ENCODE peak calls at places on chromosomes 16 and 17, in four cellular contexts. M, B, X and Z are unnamed samples.

GRCh38 chr17:16887523-16888095 is 84.3 kb downstream of the TNFRSF13B start:
- DNase-seq in X (no peak), M (no peak), B (no peak), Z (no peak)

GRCh38 chr16:76265434-76266045 is 11.7 kb upstream of the CNTNAP4 start:
- DNase-seq in M (peak; percentile 8), B (no peak), X (no peak), Z (no peak)

GRCh38 chr17:63398680-63399079 is 47.4 kb downstream of the CYB561 start:
- DNase-seq in B (no peak), X (no peak), M (no peak), Z (no peak)

GRCh38 chr16:65120811-65121721 is 797 bp downstream of the CDH11 start:
- DNase-seq in M (no peak), X (no peak), B (no peak), Z (no peak)

GRCh38 chr16:3792472-3793012 is 75.2 kb upstream of the TRAP1 start:
- DNase-seq in M (no peak), B (no peak), X (no peak), Z (no peak)

GRCh38 chr17:60455378-60455777 is 33.1 kb downstream of the CHCT1 start:
- DNase-seq in M (no peak), B (no peak), X (no peak), Z (no peak)

GRCh38 chr16:4664538-4665418 is 28.6 kb upstream of the NUDT16L1 start:
- DNase-seq in B (peak; percentile 53), X (no peak), M (no peak), Z (no peak)

GRCh38 chr17:57109393-57110151 is 24.5 kb downstream of the AKAP1 start:
- DNase-seq in B (no peak), M (no peak), X (no peak), Z (no peak)

GRCh38 chr17:31743767-31744166 is 115.3 kb downstream of the COPRS start:
- DNase-seq in M (no peak), X (no peak), B (no peak), Z (no peak)

GRCh38 chr17:15341385-15341849 is at the start of gene TEKT3:
- DNase-seq in X (peak; percentile 32), B (no peak), M (peak; percentile 20), Z (peak; percentile 43)

GRCh38 chr17:65598711-65599110 is 37.3 kb upstream of the AXIN2 start:
- DNase-seq in B (no peak), X (no peak), M (no peak), Z (no peak)

GRCh38 chr16:79213214-79213613 is 387.3 kb downstream of the MAF start:
- DNase-seq in M (no peak), X (no peak), B (no peak), Z (no peak)

GRCh38 chr16:66189951-66190350 is 176.5 kb upstream of the CDH5 start:
- DNase-seq in B (no peak), M (peak; percentile 81), X (no peak), Z (no peak)

GRCh38 chr17:2093349-2093748 is 38.4 kb downstream of the HIC1 start:
- DNase-seq in X (no peak), M (no peak), B (no peak), Z (no peak)

GRCh38 chr16:4261557-4262172 is 11.2 kb downstream of the TFAP4 start:
- DNase-seq in X (no peak), B (no peak), M (no peak), Z (no peak)

GRCh38 chr17:30244853-30245385 is 9.4 kb upstream of the SLC6A4 start:
- DNase-seq in M (no peak), B (no peak), X (no peak), Z (no peak)

GRCh38 chr16:19522369-19523159 is 666 bp upstream of the GDE1 start:
- DNase-seq in X (no peak), M (no peak), B (no peak), Z (no peak)

GRCh38 chr17:15451681-15452080 is 15.7 kb downstream of the CDRT4 start:
- DNase-seq in M (no peak), B (no peak), X (no peak), Z (no peak)

GRCh38 chr17:64178011-64178825 is 48.3 kb upstream of the ERN1 start:
- DNase-seq in X (no peak), B (no peak), M (no peak), Z (no peak)

GRCh38 chr16:79509221-79509631 is 91.3 kb downstream of the MAF start:
- DNase-seq in B (no peak), X (no peak), M (no peak), Z (no peak)

GRCh38 chr16:83589576-83589975 is 218.2 kb upstream of the HSBP1 start:
- DNase-seq in M (no peak), X (no peak), B (no peak), Z (no peak)

GRCh38 chr16:1530883-1531637 is 2.4 kb upstream of the TMEM204 start:
- DNase-seq in X (no peak), M (peak; percentile 11), B (no peak), Z (no peak)

GRCh38 chr16:6689643-6690042 is 643.0 kb upstream of the RBFOX1 start:
- DNase-seq in M (no peak), B (no peak), X (no peak), Z (no peak)

GRCh38 chr17:42329025-42329976 is 41.0 kb downstream of the STAT5A start:
- DNase-seq in X (peak; percentile 43), B (no peak), M (peak; percentile 27), Z (no peak)

GRCh38 chr17:74249966-74250365 is 24.1 kb upstream of the DNAI2 start:
- DNase-seq in M (no peak), X (no peak), B (no peak), Z (no peak)

GRCh38 chr17:74303300-74303699 is 22.7 kb upstream of the KIF19 start:
- DNase-seq in B (no peak), X (no peak), M (no peak), Z (no peak)